ENCODE peak calls at places on chromosomes 3 and 15, in eight cellular contexts. V, P, N, J, R, E, H and Q are unnamed samples. For H3K4me1, the result is how much of the 10 kb centered on the place peaks cover.

GRCh38 chr3:148372476-148372875 is 325.2 kb upstream of the AGTR1 start:
- DNase-seq in E (no peak), V (no peak), N (no peak), R (no peak), J (peak), P (no peak), H (no peak), Q (no peak)

GRCh38 chr3:178352300-178353021 is 183.8 kb upstream of the KCNMB2 start:
- DNase-seq in H (no peak), V (no peak), J (no peak), N (no peak), E (no peak), P (no peak), R (no peak), Q (peak)

GRCh38 chr3:1235526-1236120 is 142.8 kb downstream of the CNTN6 start:
- DNase-seq in J (no peak), R (no peak), E (no peak), V (no peak), N (no peak), P (no peak), H (no peak), Q (no peak)

GRCh38 chr3:29072626-29073025 is 208.2 kb upstream of the RBMS3 start:
- DNase-seq in R (no peak), J (no peak), E (no peak), P (no peak), H (no peak), N (no peak), V (no peak), Q (no peak)

GRCh38 chr15:29183071-29183831 is 86.4 kb downstream of the NSMCE3 start:
- DNase-seq in N (no peak), J (no peak), R (no peak), H (no peak), V (no peak), P (no peak), E (no peak), Q (no peak)

GRCh38 chr15:80562846-80563245 is 132.3 kb upstream of the ABHD17C start:
- DNase-seq in J (no peak), P (no peak), R (no peak), E (no peak), H (no peak), N (no peak), V (no peak), Q (no peak)

GRCh38 chr15:86009727-86010126 is 69.9 kb upstream of the AGBL1 start:
- DNase-seq in N (no peak), J (no peak), V (no peak), P (no peak), H (no peak), R (no peak), E (no peak), Q (no peak)

GRCh38 chr3:195260286-195260905 is 10.6 kb downstream of the XXYLT1 start:
- DNase-seq in V (no peak), H (peak), J (no peak), R (peak), P (no peak), E (no peak), N (no peak), Q (no peak)

GRCh38 chr3:162034368-162034767 is 537.8 kb downstream of the OTOL1 start:
- DNase-seq in V (no peak), H (no peak), E (no peak), P (no peak), J (no peak), N (no peak), R (no peak), Q (no peak)

GRCh38 chr15:65908876-65909275 is 39.6 kb downstream of the RAB11A start:
- DNase-seq in H (no peak), J (no peak), V (no peak), P (no peak), R (no peak), E (no peak), N (no peak), Q (no peak)

GRCh38 chr3:24273491-24273890 is 221.2 kb downstream of the THRB start:
- DNase-seq in E (no peak), R (no peak), N (peak), P (no peak), V (no peak), J (no peak), H (no peak), Q (no peak)

GRCh38 chr3:4977889-4978258 is 1.4 kb upstream of the BHLHE40 start:
- DNase-seq in P (no peak), V (no peak), N (no peak), H (no peak), R (no peak), J (no peak), E (no peak), Q (no peak)

GRCh38 chr3:22947741-22948140 is 255.4 kb upstream of the UBE2E2 start:
- DNase-seq in E (no peak), R (no peak), J (no peak), V (no peak), H (no peak), N (no peak), P (no peak), Q (no peak)

GRCh38 chr3:14796403-14797077 is 22.2 kb upstream of the FGD5 start:
- DNase-seq in V (no peak), H (peak), J (no peak), N (no peak), P (no peak), E (peak), R (no peak), Q (no peak)

GRCh38 chr3:156605686-156606605 is 51.0 kb upstream of the SSR3 start:
- DNase-seq in R (peak), P (peak), V (no peak), N (no peak), E (peak), H (peak), J (no peak), Q (no peak)

DNA sequence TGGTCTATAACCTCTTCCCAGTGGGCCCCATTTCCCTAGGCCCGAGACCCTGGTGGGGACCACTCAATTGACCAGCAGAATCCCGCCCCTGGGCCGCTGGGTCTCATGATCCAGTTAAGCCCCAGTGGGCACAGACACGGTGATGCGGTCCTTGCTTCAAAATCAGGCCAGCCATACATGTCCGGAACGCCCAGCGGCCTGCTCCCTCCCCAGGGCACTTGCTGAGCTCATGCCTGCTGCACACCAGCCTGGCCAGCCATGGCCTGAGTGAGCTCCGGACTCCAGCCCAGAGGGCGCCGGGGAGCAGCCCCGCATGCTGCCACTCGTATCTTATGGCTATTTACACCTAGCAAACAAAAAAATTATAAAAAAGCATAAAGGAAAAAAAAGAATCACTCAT is 34.4 kb upstream of the IQSEC1 start:
- DNase-seq in J (no peak), H (no peak), P (no peak), R (no peak), E (peak), N (no peak), V (no peak), Q (no peak)
- TF ChIP-seq CTCF in J (no peak), H (no peak), P (no peak), R (no peak), E (no peak), N (peak), V (no peak), Q (peak)

DNA sequence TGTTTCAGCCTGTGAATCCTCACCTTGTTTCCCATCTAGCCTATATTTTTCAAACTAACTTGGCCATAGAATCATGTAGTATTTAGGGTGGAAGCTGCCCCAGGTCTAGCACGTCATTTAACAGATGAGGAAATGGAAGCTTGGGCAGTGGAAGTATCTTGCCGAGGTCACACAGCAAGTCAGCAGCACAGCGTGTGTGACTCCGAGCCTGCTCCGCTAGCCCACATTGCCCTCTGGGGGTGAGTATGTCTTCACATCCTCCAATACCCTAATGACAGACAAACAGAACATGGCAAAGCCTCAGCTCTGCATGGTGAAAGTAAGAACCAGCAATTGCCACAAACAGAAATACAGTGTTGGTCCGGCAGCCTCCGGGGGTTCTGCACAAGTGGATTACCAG is 2.2 kb upstream of the CCR5 start:
- DNase-seq in H (peak), N (no peak), E (peak), P (peak), J (no peak), V (no peak), R (peak), Q (no peak)
- H3K4me1 ChIP-seq in H (under half), N (under half), E (under half), P (under half), J (under half), V (under half), R (under half), Q (under half)

GRCh38 chr15:98791046-98791701 is 142.8 kb downstream of the IGF1R start:
- DNase-seq in N (no peak), P (no peak), V (no peak), E (no peak), H (no peak), J (no peak), R (no peak), Q (no peak)

GRCh38 chr15:98787190-98787589 is 138.9 kb downstream of the IGF1R start:
- DNase-seq in H (no peak), N (no peak), R (no peak), V (no peak), P (no peak), J (no peak), E (no peak), Q (no peak)

GRCh38 chr15:98787936-98788757 is 139.8 kb downstream of the IGF1R start:
- DNase-seq in E (no peak), V (no peak), H (peak), N (peak), P (no peak), R (peak), J (peak), Q (no peak)

GRCh38 chr15:98790270-98790669 is 141.9 kb downstream of the IGF1R start:
- DNase-seq in E (no peak), N (no peak), R (no peak), V (no peak), J (no peak), H (no peak), P (no peak), Q (no peak)

GRCh38 chr15:98789020-98789419 is 140.7 kb downstream of the IGF1R start:
- DNase-seq in J (no peak), N (no peak), H (no peak), V (no peak), R (no peak), E (no peak), P (no peak), Q (no peak)
- TF ChIP-seq POLR2AphosphoS5 in J (no peak), N (no peak), H (no peak), V (no peak), R (no peak), E (no peak), P (no peak), Q (no peak)

DNA sequence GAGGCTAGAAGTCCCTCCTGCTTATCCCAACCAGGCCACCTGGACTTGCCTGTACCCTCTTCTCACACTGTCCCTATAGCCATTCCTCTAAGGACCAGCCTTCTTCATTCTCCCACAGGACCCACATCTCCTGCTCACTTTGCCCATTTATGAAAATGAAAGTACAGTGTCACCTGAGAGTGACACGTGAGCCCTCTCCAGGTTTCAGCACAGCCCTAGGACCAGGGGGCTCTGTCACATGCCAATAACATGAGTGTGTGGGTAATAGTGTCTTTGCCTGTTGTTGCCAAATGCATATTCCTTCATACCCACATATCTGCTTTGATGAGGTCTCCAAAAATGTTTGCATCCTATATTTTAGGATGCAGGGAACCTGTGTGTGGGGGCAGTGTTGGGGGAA is 42.3 kb upstream of the TNFAIP8L3 start:
- DNase-seq in V (no peak), J (no peak), P (no peak), H (no peak), N (no peak), R (no peak), E (no peak), Q (no peak)
- TF ChIP-seq CTCF in V (no peak), J (no peak), P (no peak), H (no peak), N (no peak), R (no peak), E (no peak), Q (no peak)